ENCODE peak calls at places on chromosomes 12 and 14, in nine cellular contexts. O is Peyer's patch; X is endothelial cell; D is cardiac muscle cell; H is Kasumi-1; R is foreskin fibroblast; N is CD8-positive, alpha-beta memory T cell; W is hypothalamus; F is epithelial cell of esophagus. Y is an unnamed sample.

GRCh38 chr14:89598548-89599186 is 181.6 kb upstream of the FOXN3 start:
- DNase-seq in O (no peak), X (no peak), D (no peak), H (peak; percentile 38), R (peak; percentile 21), N (no peak), W (no peak), F (peak; percentile 21), Y (no peak)

GRCh38 chr12:15540469-15540872 is 218.2 kb downstream of the PTPRO start:
- DNase-seq in O (no peak), X (no peak), D (peak; percentile 39), H (no peak), R (peak; percentile 80), N (no peak), W (no peak), F (peak; percentile 40), Y (no peak)

GRCh38 chr12:130764073-130764472 is 48.0 kb upstream of the RIMBP2 start:
- DNase-seq in O (no peak), X (no peak), D (peak; percentile 17), H (no peak), R (no peak), N (no peak), W (no peak), F (peak; percentile 38), Y (no peak)

GRCh38 chr14:76518366-76518765 is 142.4 kb downstream of the ESRRB start:
- DNase-seq in O (no peak), X (no peak), D (no peak), H (no peak), R (no peak), N (no peak), W (no peak), F (no peak), Y (no peak)

GRCh38 chr14:22715890-22716289 is 50.6 kb upstream of the OXA1L start:
- DNase-seq in O (no peak), X (no peak), D (no peak), H (no peak), R (no peak), N (no peak), W (no peak), F (no peak), Y (no peak)

GRCh38 chr12:54993181-54993835 is 8.7 kb upstream of the TESPA1 start:
- DNase-seq in O (peak; percentile 78), X (peak; percentile 44), D (peak; percentile 78), H (peak; percentile 83), R (peak; percentile 71), N (peak; percentile 70), W (peak; percentile 11), F (peak; percentile 67), Y (no peak)

GRCh38 chr12:66236969-66237368 is 48.0 kb downstream of the IRAK3 start:
- DNase-seq in O (no peak), X (no peak), D (no peak), H (no peak), R (no peak), N (no peak), W (no peak), F (peak; percentile 6), Y (no peak)

GRCh38 chr12:101592931-101593330 is 1.8 kb upstream of the MYBPC1 start:
- DNase-seq in O (no peak), X (no peak), D (no peak), H (no peak), R (no peak), N (no peak), W (no peak), F (no peak), Y (no peak)

GRCh38 chr14:89845346-89845745 is 109.2 kb downstream of the EFCAB11 start:
- DNase-seq in O (no peak), X (no peak), D (peak; percentile 85), H (no peak), R (peak; percentile 62), N (no peak), W (no peak), F (peak; percentile 54), Y (no peak)

GRCh38 chr12:95582230-95583058 is 31.2 kb upstream of the USP44 start:
- DNase-seq in O (no peak), X (no peak), D (peak; percentile 61), H (no peak), R (peak; percentile 76), N (no peak), W (no peak), F (peak; percentile 44), Y (no peak)

GRCh38 chr14:75980856-75981255 is 939 bp downstream of the TGFB3 start:
- DNase-seq in O (no peak), X (no peak), D (peak; percentile 40), H (no peak), R (peak; percentile 20), N (no peak), W (no peak), F (peak; percentile 37), Y (no peak)

GRCh38 chr14:85578925-85579324 is 49.0 kb downstream of the FLRT2 start:
- DNase-seq in O (no peak), X (no peak), D (no peak), H (no peak), R (no peak), N (no peak), W (no peak), F (no peak), Y (no peak)

GRCh38 chr12:75974323-75975273 is 57.0 kb downstream of the PHLDA1 start:
- DNase-seq in O (no peak), X (no peak), D (no peak), H (peak; percentile 50), R (no peak), N (no peak), W (no peak), F (no peak), Y (no peak)

GRCh38 chr12:131929530-131930456 is 717 bp downstream of the PUS1 start:
- DNase-seq in O (peak; percentile 60), X (peak; percentile 41), D (peak; percentile 20), H (no peak), R (peak; percentile 54), N (peak; percentile 37), W (no peak), F (peak; percentile 44), Y (no peak)

GRCh38 chr12:65720136-65720535 is 104.1 kb upstream of the HMGA2 start:
- DNase-seq in O (no peak), X (no peak), D (peak; percentile 68), H (no peak), R (peak; percentile 55), N (no peak), W (no peak), F (peak; percentile 88), Y (no peak)

GRCh38 chr14:54225457-54225856 is 171.3 kb upstream of the CDKN3 start:
- DNase-seq in O (no peak), X (no peak), D (no peak), H (no peak), R (no peak), N (no peak), W (no peak), F (no peak), Y (no peak)

GRCh38 chr12:76450690-76451089 is 102.5 kb upstream of the BBS10 start:
- DNase-seq in O (no peak), X (no peak), D (peak; percentile 91), H (no peak), R (peak; percentile 35), N (no peak), W (no peak), F (peak; percentile 95), Y (no peak)

GRCh38 chr12:29961231-29961630 is 177.5 kb upstream of the TMTC1 start:
- DNase-seq in O (no peak), X (no peak), D (peak; percentile 7), H (no peak), R (peak; percentile 64), N (no peak), W (no peak), F (no peak), Y (no peak)

GRCh38 chr14:68937790-68938514 is 41.1 kb downstream of the ACTN1 start:
- DNase-seq in O (peak; percentile 72), X (no peak), D (no peak), H (no peak), R (no peak), N (peak; percentile 55), W (no peak), F (peak; percentile 50), Y (no peak)

GRCh38 chr12:122123051-122123760 is 44.6 kb downstream of the MLXIP start:
- DNase-seq in O (peak; percentile 88), X (peak; percentile 77), D (peak; percentile 75), H (peak; percentile 60), R (peak; percentile 85), N (peak; percentile 77), W (peak; percentile 48), F (peak; percentile 69), Y (peak; percentile 72)